ENCODE peak calls at places on chromosomes 3 and 15, in ten cellular contexts. One of them, this sample, is unnamed.

GRCh38 chr3:197706658-197707057 is 30.0 kb downstream of the RUBCN start:
- DNase-seq in left lung: no peak
- DNase-seq in cardiac muscle cell: no peak
- DNase-seq in psoas muscle: no peak
- DNase-seq in mucosa of descending colon: no peak
- DNase-seq in HAP-1: no peak
- DNase-seq in ovary: no peak
- DNase-seq in IMR-90: no peak
- DNase-seq in PC-3: no peak
- DNase-seq in lower lobe of right lung: no peak
- DNase-seq in this sample: no peak

GRCh38 chr15:41894791-41895463 is 1.1 kb upstream of the SPTBN5 start:
- DNase-seq in left lung: peak; percentile 92
- DNase-seq in cardiac muscle cell: peak; percentile 75
- DNase-seq in psoas muscle: peak; percentile 78
- DNase-seq in mucosa of descending colon: peak; percentile 49
- DNase-seq in HAP-1: no peak
- DNase-seq in ovary: peak; percentile 79
- DNase-seq in IMR-90: peak; percentile 78
- DNase-seq in PC-3: peak; percentile 82
- DNase-seq in lower lobe of right lung: peak; percentile 87
- DNase-seq in this sample: peak; percentile 74

GRCh38 chr3:72496055-72496690 is 352.1 kb downstream of the SHQ1 start:
- DNase-seq in left lung: no peak
- DNase-seq in cardiac muscle cell: no peak
- DNase-seq in psoas muscle: no peak
- DNase-seq in mucosa of descending colon: no peak
- DNase-seq in HAP-1: no peak
- DNase-seq in ovary: no peak
- DNase-seq in IMR-90: no peak
- DNase-seq in PC-3: no peak
- DNase-seq in lower lobe of right lung: no peak
- DNase-seq in this sample: no peak

GRCh38 chr3:139520028-139520737 is 19.4 kb downstream of the RBP1 start:
- DNase-seq in left lung: no peak
- DNase-seq in cardiac muscle cell: peak; percentile 50
- DNase-seq in psoas muscle: no peak
- DNase-seq in mucosa of descending colon: peak; percentile 33
- DNase-seq in HAP-1: no peak
- DNase-seq in ovary: no peak
- DNase-seq in IMR-90: peak; percentile 38
- DNase-seq in PC-3: peak; percentile 49
- DNase-seq in lower lobe of right lung: no peak
- DNase-seq in this sample: peak; percentile 7

GRCh38 chr15:66879511-66879910 is 177.5 kb downstream of the SMAD6 start:
- DNase-seq in left lung: no peak
- DNase-seq in cardiac muscle cell: no peak
- DNase-seq in psoas muscle: no peak
- DNase-seq in mucosa of descending colon: no peak
- DNase-seq in HAP-1: no peak
- DNase-seq in ovary: no peak
- DNase-seq in IMR-90: no peak
- DNase-seq in PC-3: no peak
- DNase-seq in lower lobe of right lung: no peak
- DNase-seq in this sample: no peak

GRCh38 chr3:45145223-45145622 is 955 bp downstream of the CDCP1 start:
- DNase-seq in left lung: no peak
- DNase-seq in cardiac muscle cell: no peak
- DNase-seq in psoas muscle: no peak
- DNase-seq in mucosa of descending colon: peak; percentile 48
- DNase-seq in HAP-1: no peak
- DNase-seq in ovary: no peak
- DNase-seq in IMR-90: no peak
- DNase-seq in PC-3: peak; percentile 47
- DNase-seq in lower lobe of right lung: no peak
- DNase-seq in this sample: no peak

GRCh38 chr15:60695713-60696522 is 217.0 kb upstream of the ICE2 start:
- DNase-seq in left lung: no peak
- DNase-seq in cardiac muscle cell: no peak
- DNase-seq in psoas muscle: no peak
- DNase-seq in mucosa of descending colon: no peak
- DNase-seq in HAP-1: no peak
- DNase-seq in ovary: no peak
- DNase-seq in IMR-90: peak; percentile 71
- DNase-seq in PC-3: no peak
- DNase-seq in lower lobe of right lung: no peak
- DNase-seq in this sample: no peak

GRCh38 chr3:101603184-101603583 is 29.2 kb downstream of the PCNP start:
- DNase-seq in left lung: no peak
- DNase-seq in cardiac muscle cell: no peak
- DNase-seq in psoas muscle: no peak
- DNase-seq in mucosa of descending colon: no peak
- DNase-seq in HAP-1: no peak
- DNase-seq in ovary: no peak
- DNase-seq in IMR-90: no peak
- DNase-seq in PC-3: no peak
- DNase-seq in lower lobe of right lung: no peak
- DNase-seq in this sample: no peak

GRCh38 chr15:38186505-38186904 is 66.1 kb upstream of the SPRED1 start:
- DNase-seq in left lung: no peak
- DNase-seq in cardiac muscle cell: no peak
- DNase-seq in psoas muscle: no peak
- DNase-seq in mucosa of descending colon: no peak
- DNase-seq in HAP-1: peak; percentile 14
- DNase-seq in ovary: no peak
- DNase-seq in IMR-90: no peak
- DNase-seq in PC-3: no peak
- DNase-seq in lower lobe of right lung: no peak
- DNase-seq in this sample: no peak

GRCh38 chr3:42190701-42191442 is 75.1 kb downstream of the CCK start:
- DNase-seq in left lung: no peak
- DNase-seq in cardiac muscle cell: peak; percentile 72
- DNase-seq in psoas muscle: peak; percentile 42
- DNase-seq in mucosa of descending colon: peak; percentile 95
- DNase-seq in HAP-1: peak; percentile 37
- DNase-seq in ovary: peak; percentile 71
- DNase-seq in IMR-90: peak; percentile 52
- DNase-seq in PC-3: peak; percentile 90
- DNase-seq in lower lobe of right lung: peak; percentile 49
- DNase-seq in this sample: peak; percentile 78

GRCh38 chr3:8301977-8302589 is 199.5 kb upstream of the LMCD1 start:
- DNase-seq in left lung: no peak
- DNase-seq in cardiac muscle cell: peak; percentile 74
- DNase-seq in psoas muscle: no peak
- DNase-seq in mucosa of descending colon: peak; percentile 17
- DNase-seq in HAP-1: peak; percentile 50
- DNase-seq in ovary: no peak
- DNase-seq in IMR-90: peak; percentile 59
- DNase-seq in PC-3: peak; percentile 69
- DNase-seq in lower lobe of right lung: no peak
- DNase-seq in this sample: peak; percentile 67

GRCh38 chr15:32870240-32871033 is 152.6 kb downstream of the GREM1 start:
- DNase-seq in left lung: no peak
- DNase-seq in cardiac muscle cell: peak; percentile 95
- DNase-seq in psoas muscle: no peak
- DNase-seq in mucosa of descending colon: peak; percentile 10
- DNase-seq in HAP-1: no peak
- DNase-seq in ovary: no peak
- DNase-seq in IMR-90: peak; percentile 100
- DNase-seq in PC-3: peak; percentile 77
- DNase-seq in lower lobe of right lung: no peak
- DNase-seq in this sample: no peak

GRCh38 chr15:78992416-78993256 is 47.8 kb upstream of the CTSH start:
- DNase-seq in left lung: no peak
- DNase-seq in cardiac muscle cell: peak; percentile 48
- DNase-seq in psoas muscle: no peak
- DNase-seq in mucosa of descending colon: peak; percentile 30
- DNase-seq in HAP-1: no peak
- DNase-seq in ovary: no peak
- DNase-seq in IMR-90: no peak
- DNase-seq in PC-3: no peak
- DNase-seq in lower lobe of right lung: peak; percentile 69
- DNase-seq in this sample: no peak

GRCh38 chr3:16290007-16290826 is 25.2 kb downstream of the OXNAD1 start:
- DNase-seq in left lung: no peak
- DNase-seq in cardiac muscle cell: peak; percentile 70
- DNase-seq in psoas muscle: no peak
- DNase-seq in mucosa of descending colon: peak; percentile 75
- DNase-seq in HAP-1: peak; percentile 36
- DNase-seq in ovary: peak; percentile 55
- DNase-seq in IMR-90: peak; percentile 67
- DNase-seq in PC-3: peak; percentile 73
- DNase-seq in lower lobe of right lung: no peak
- DNase-seq in this sample: peak; percentile 74

GRCh38 chr15:88769161-88769971 is 33.9 kb upstream of the ACAN start:
- DNase-seq in left lung: peak; percentile 64
- DNase-seq in cardiac muscle cell: peak; percentile 32
- DNase-seq in psoas muscle: no peak
- DNase-seq in mucosa of descending colon: no peak
- DNase-seq in HAP-1: no peak
- DNase-seq in ovary: no peak
- DNase-seq in IMR-90: peak; percentile 5
- DNase-seq in PC-3: no peak
- DNase-seq in lower lobe of right lung: no peak
- DNase-seq in this sample: no peak

GRCh38 chr3:129593595-129594339 is 12.7 kb downstream of the PLXND1 start:
- DNase-seq in left lung: no peak
- DNase-seq in cardiac muscle cell: no peak
- DNase-seq in psoas muscle: peak; percentile 25
- DNase-seq in mucosa of descending colon: no peak
- DNase-seq in HAP-1: no peak
- DNase-seq in ovary: no peak
- DNase-seq in IMR-90: no peak
- DNase-seq in PC-3: no peak
- DNase-seq in lower lobe of right lung: peak; percentile 76
- DNase-seq in this sample: no peak

GRCh38 chr15:74291101-74292071 is 55.3 kb downstream of the CCDC33 start:
- DNase-seq in left lung: peak; percentile 81
- DNase-seq in cardiac muscle cell: peak; percentile 94
- DNase-seq in psoas muscle: peak; percentile 82
- DNase-seq in mucosa of descending colon: peak; percentile 91
- DNase-seq in HAP-1: peak; percentile 81
- DNase-seq in ovary: peak; percentile 87
- DNase-seq in IMR-90: peak; percentile 68
- DNase-seq in PC-3: peak; percentile 67
- DNase-seq in lower lobe of right lung: peak; percentile 76
- DNase-seq in this sample: peak; percentile 58

GRCh38 chr3:124611520-124611919 is 118.7 kb upstream of the UMPS start:
- DNase-seq in left lung: no peak
- DNase-seq in cardiac muscle cell: no peak
- DNase-seq in psoas muscle: no peak
- DNase-seq in mucosa of descending colon: peak; percentile 76
- DNase-seq in HAP-1: no peak
- DNase-seq in ovary: no peak
- DNase-seq in IMR-90: no peak
- DNase-seq in PC-3: no peak
- DNase-seq in lower lobe of right lung: no peak
- DNase-seq in this sample: no peak

DNA sequence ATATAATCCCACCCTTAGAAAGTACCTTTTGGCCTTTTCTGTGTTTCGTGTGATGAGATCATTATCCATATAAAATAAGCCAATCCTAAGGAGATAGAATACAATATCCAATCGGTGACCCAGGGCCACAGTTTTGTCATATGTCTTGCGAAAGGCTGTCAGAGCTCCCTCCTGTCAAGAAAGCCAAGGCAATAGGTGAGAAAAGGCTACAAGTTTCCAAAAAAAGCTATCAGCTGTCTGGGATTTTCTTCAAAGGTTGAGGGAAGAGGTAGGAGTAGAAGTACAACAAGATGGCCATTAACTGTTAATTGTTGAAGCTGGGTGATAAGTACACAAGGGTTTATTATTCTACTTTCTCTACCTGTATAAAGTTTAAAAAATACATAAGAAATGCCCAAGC is 4.0 kb downstream of the PSMD6 start:
- DNase-seq in left lung: no peak
- DNase-seq in cardiac muscle cell: no peak
- DNase-seq in psoas muscle: no peak
- DNase-seq in mucosa of descending colon: no peak
- DNase-seq in HAP-1: no peak
- DNase-seq in ovary: no peak
- DNase-seq in IMR-90: no peak
- DNase-seq in PC-3: no peak
- DNase-seq in lower lobe of right lung: no peak
- DNase-seq in this sample: no peak
- H3K4me1 ChIP-seq in left lung: peaks cover 30% of the 10 kb centered on the region
- H3K4me1 ChIP-seq in cardiac muscle cell: no peaks in the 10 kb centered on the region
- H3K4me1 ChIP-seq in psoas muscle: peaks cover 22% of the 10 kb centered on the region
- H3K4me1 ChIP-seq in mucosa of descending colon: no peaks in the 10 kb centered on the region
- H3K4me1 ChIP-seq in HAP-1: peaks cover 12% of the 10 kb centered on the region
- H3K4me1 ChIP-seq in ovary: peaks cover 5% of the 10 kb centered on the region
- H3K4me1 ChIP-seq in IMR-90: peaks cover 4% of the 10 kb centered on the region
- H3K4me1 ChIP-seq in PC-3: no peaks in the 10 kb centered on the region
- H3K4me1 ChIP-seq in lower lobe of right lung: peaks cover 24% of the 10 kb centered on the region
- H3K4me1 ChIP-seq in this sample: peaks cover 28% of the 10 kb centered on the region

DNA sequence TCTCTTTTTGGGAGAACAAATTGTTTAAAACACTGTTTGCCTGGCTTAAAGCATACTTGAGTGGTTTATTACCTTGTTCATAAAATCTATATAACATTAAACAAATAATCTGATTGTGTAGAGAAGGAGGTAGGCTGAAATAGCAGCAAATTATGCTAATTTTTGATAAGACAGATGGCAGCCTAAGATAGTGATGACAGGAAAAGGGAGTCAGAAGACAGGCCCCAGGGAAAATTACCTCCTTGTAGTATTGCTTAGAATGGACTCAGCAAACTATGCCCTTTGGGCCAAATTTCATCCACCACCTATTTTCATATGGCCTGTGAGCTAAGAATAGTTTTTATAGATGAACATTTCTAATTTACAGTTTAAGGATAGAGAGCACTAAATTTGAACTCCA is 37.8 kb downstream of the CHD2 start:
- DNase-seq in left lung: no peak
- DNase-seq in cardiac muscle cell: no peak
- DNase-seq in psoas muscle: no peak
- DNase-seq in mucosa of descending colon: no peak
- DNase-seq in HAP-1: no peak
- DNase-seq in ovary: no peak
- DNase-seq in IMR-90: no peak
- DNase-seq in PC-3: no peak
- DNase-seq in lower lobe of right lung: no peak
- DNase-seq in this sample: no peak
- H3K36me3 ChIP-seq in left lung: peaks cover 5% of the 10 kb centered on the region
- H3K36me3 ChIP-seq in cardiac muscle cell: peaks cover 83% of the 10 kb centered on the region
- H3K36me3 ChIP-seq in psoas muscle: peaks cover 13% of the 10 kb centered on the region
- H3K36me3 ChIP-seq in mucosa of descending colon: peaks cover 11% of the 10 kb centered on the region
- H3K36me3 ChIP-seq in HAP-1: peaks cover 86% of the 10 kb centered on the region
- H3K36me3 ChIP-seq in ovary: no peaks in the 10 kb centered on the region
- H3K36me3 ChIP-seq in IMR-90: peaks cover 63% of the 10 kb centered on the region
- H3K36me3 ChIP-seq in PC-3: peaks cover 85% of the 10 kb centered on the region
- H3K36me3 ChIP-seq in lower lobe of right lung: peaks cover 97% of the 10 kb centered on the region
- H3K36me3 ChIP-seq in this sample: peaks cover 93% of the 10 kb centered on the region

GRCh38 chr3:126907557-126907956 is 75.4 kb upstream of the PLXNA1 start:
- DNase-seq in left lung: no peak
- DNase-seq in cardiac muscle cell: peak; percentile 71
- DNase-seq in psoas muscle: no peak
- DNase-seq in mucosa of descending colon: no peak
- DNase-seq in HAP-1: no peak
- DNase-seq in ovary: no peak
- DNase-seq in IMR-90: no peak
- DNase-seq in PC-3: no peak
- DNase-seq in lower lobe of right lung: no peak
- DNase-seq in this sample: no peak
- H3K4me1 ChIP-seq in left lung: peaks cover 18% of the 10 kb centered on the region
- H3K4me1 ChIP-seq in cardiac muscle cell: peaks cover 5% of the 10 kb centered on the region
- H3K4me1 ChIP-seq in psoas muscle: no peaks in the 10 kb centered on the region
- H3K4me1 ChIP-seq in mucosa of descending colon: peaks cover 4% of the 10 kb centered on the region
- H3K4me1 ChIP-seq in HAP-1: no peaks in the 10 kb centered on the region
- H3K4me1 ChIP-seq in ovary: no peaks in the 10 kb centered on the region
- H3K4me1 ChIP-seq in IMR-90: peaks cover 6% of the 10 kb centered on the region
- H3K4me1 ChIP-seq in PC-3: peaks cover 26% of the 10 kb centered on the region
- H3K4me1 ChIP-seq in lower lobe of right lung: peaks cover 26% of the 10 kb centered on the region
- H3K4me1 ChIP-seq in this sample: peaks cover 21% of the 10 kb centered on the region

GRCh38 chr3:37999836-38000235 is 9.2 kb downstream of the VILL start:
- DNase-seq in left lung: no peak
- DNase-seq in cardiac muscle cell: no peak
- DNase-seq in psoas muscle: no peak
- DNase-seq in mucosa of descending colon: peak; percentile 17
- DNase-seq in HAP-1: no peak
- DNase-seq in ovary: no peak
- DNase-seq in IMR-90: no peak
- DNase-seq in PC-3: no peak
- DNase-seq in lower lobe of right lung: no peak
- DNase-seq in this sample: no peak
- H3K36me3 ChIP-seq in left lung: no peaks in the 10 kb centered on the region
- H3K36me3 ChIP-seq in cardiac muscle cell: no peaks in the 10 kb centered on the region
- H3K36me3 ChIP-seq in psoas muscle: no peaks in the 10 kb centered on the region
- H3K36me3 ChIP-seq in mucosa of descending colon: no peaks in the 10 kb centered on the region
- H3K36me3 ChIP-seq in HAP-1: peaks cover 15% of the 10 kb centered on the region
- H3K36me3 ChIP-seq in ovary: no peaks in the 10 kb centered on the region
- H3K36me3 ChIP-seq in IMR-90: peaks cover 10% of the 10 kb centered on the region
- H3K36me3 ChIP-seq in PC-3: no peaks in the 10 kb centered on the region
- H3K36me3 ChIP-seq in lower lobe of right lung: peaks cover 15% of the 10 kb centered on the region
- H3K36me3 ChIP-seq in this sample: peaks cover 17% of the 10 kb centered on the region